ENCODE peak calls at places on chromosomes 7 and 10, in six cellular contexts. O is right atrium auricular region, V is right lobe of liver, Q is A549, E is stomach, F is psoas muscle. Z is an unnamed sample. For H3K4me1, the result is how much of the 10 kb centered on the place peaks cover.

GRCh38 chr7:17021205-17021604 is 139.4 kb upstream of the AGR3 start:
- DNase-seq in Q (no peak), E (peak), F (no peak), O (no peak), V (no peak), Z (no peak)

GRCh38 chr7:157471259-157472125 is 134.7 kb downstream of the DNAJB6 start:
- DNase-seq in E (peak), F (no peak), Q (no peak), V (no peak), O (peak), Z (no peak)

GRCh38 chr7:26485421-26486019 is 193.9 kb downstream of the SNX10 start:
- DNase-seq in V (no peak), E (no peak), Q (no peak), F (no peak), O (no peak), Z (no peak)

GRCh38 chr10:121418126-121418777 is 180.0 kb downstream of the FGFR2 start:
- DNase-seq in E (no peak), O (no peak), F (no peak), V (no peak), Q (no peak), Z (no peak)

GRCh38 chr7:54985405-54986360 is 33.1 kb upstream of the EGFR start:
- DNase-seq in V (no peak), O (no peak), F (no peak), E (no peak), Q (peak), Z (no peak)

GRCh38 chr10:29387269-29387668 is 98.4 kb downstream of the LYZL1 start:
- DNase-seq in V (no peak), E (no peak), F (no peak), O (no peak), Q (no peak), Z (no peak)

GRCh38 chr7:130948913-130949312 is 214.9 kb upstream of the KLF14 start:
- DNase-seq in Q (no peak), O (no peak), V (no peak), F (no peak), E (no peak), Z (no peak)

GRCh38 chr7:111788426-111788825 is 226.1 kb upstream of the IMMP2L start:
- DNase-seq in V (no peak), E (no peak), O (no peak), Q (no peak), F (no peak), Z (no peak)

GRCh38 chr10:74824184-74825032 is 2.0 kb upstream of the KAT6B start:
- DNase-seq in O (no peak), F (no peak), Q (no peak), E (no peak), V (no peak), Z (peak)

GRCh38 chr7:10998984-10999757 is 25.5 kb downstream of the PHF14 start:
- DNase-seq in Q (no peak), V (no peak), O (no peak), F (no peak), E (no peak), Z (no peak)

GRCh38 chr10:47326927-47327330 is 4.7 kb downstream of the GDF2 start:
- DNase-seq in E (peak), V (no peak), F (no peak), Q (no peak), O (no peak), Z (peak)

DNA sequence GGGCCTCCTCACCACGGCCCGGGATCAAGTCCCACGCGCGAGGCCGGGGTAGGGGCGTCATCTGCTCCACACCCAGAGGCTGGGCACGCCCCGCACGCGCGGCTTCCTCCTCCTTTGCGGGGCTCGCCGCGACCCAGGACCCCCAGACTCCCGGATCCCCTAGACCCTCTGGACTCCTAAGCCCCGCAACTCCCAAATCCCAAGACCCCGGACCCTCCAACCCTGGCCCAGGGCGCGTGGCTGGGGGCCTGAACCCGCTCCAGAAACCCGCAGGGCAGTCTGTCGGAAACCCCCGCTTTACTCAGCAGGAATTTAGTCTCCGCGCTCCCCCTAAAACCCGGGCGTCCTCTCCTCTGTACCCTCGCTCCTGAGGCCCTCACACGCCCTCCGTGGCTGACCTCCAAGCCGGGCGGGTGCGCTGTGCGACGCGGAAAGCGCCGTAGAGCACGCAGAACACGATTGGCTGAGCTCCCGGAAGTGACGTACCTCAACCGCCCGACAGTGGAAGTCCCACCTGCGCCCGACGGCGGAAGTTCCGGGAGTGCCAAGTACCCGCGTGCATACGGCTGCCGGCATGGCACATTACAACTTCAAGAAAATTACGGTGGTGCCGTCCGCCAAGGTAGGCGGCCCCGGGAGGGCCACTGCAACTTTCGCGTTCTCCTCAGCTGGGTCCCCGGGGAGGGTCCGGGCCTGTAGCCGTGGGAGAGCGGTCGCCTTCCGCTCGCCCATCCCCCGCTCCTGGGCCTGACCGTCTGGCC is at the start of gene GTPBP4:
- DNase-seq in F (peak), V (peak), E (peak), Q (peak), O (peak), Z (peak)
- TF ChIP-seq CTCF in F (no peak), V (peak), E (no peak), Q (peak), O (peak), Z (peak)

GRCh38 chr10:114038819-114039218 is 4.8 kb upstream of the ADRB1 start:
- DNase-seq in O (no peak), Q (no peak), F (no peak), E (no peak), V (no peak), Z (no peak)
- H3K4me1 ChIP-seq in O (under half), Q (under half), F (under half), E (under half), V (under half), Z (under half)

GRCh38 chr10:100009283-100009792 is 409 bp downstream of the DNMBP start:
- DNase-seq in V (peak), F (no peak), E (peak), Q (peak), O (no peak), Z (no peak)
- TF ChIP-seq CTCF in V (peak), F (no peak), E (no peak), Q (no peak), O (no peak), Z (peak)

GRCh38 chr10:124704428-124704805 is 39.8 kb downstream of the FAM53B start:
- DNase-seq in E (no peak), O (no peak), F (no peak), V (no peak), Q (no peak), Z (no peak)

GRCh38 chr10:124703778-124704427 is 40.3 kb downstream of the FAM53B start:
- DNase-seq in O (peak), F (peak), E (peak), Q (no peak), V (peak), Z (peak)

GRCh38 chr10:124706462-124706857 is 37.7 kb downstream of the FAM53B start:
- DNase-seq in E (no peak), F (no peak), Q (no peak), V (peak), O (no peak), Z (peak)

GRCh38 chr10:124705817-124706461 is 38.2 kb downstream of the FAM53B start:
- DNase-seq in F (peak), V (no peak), O (no peak), E (no peak), Q (peak), Z (peak)

DNA sequence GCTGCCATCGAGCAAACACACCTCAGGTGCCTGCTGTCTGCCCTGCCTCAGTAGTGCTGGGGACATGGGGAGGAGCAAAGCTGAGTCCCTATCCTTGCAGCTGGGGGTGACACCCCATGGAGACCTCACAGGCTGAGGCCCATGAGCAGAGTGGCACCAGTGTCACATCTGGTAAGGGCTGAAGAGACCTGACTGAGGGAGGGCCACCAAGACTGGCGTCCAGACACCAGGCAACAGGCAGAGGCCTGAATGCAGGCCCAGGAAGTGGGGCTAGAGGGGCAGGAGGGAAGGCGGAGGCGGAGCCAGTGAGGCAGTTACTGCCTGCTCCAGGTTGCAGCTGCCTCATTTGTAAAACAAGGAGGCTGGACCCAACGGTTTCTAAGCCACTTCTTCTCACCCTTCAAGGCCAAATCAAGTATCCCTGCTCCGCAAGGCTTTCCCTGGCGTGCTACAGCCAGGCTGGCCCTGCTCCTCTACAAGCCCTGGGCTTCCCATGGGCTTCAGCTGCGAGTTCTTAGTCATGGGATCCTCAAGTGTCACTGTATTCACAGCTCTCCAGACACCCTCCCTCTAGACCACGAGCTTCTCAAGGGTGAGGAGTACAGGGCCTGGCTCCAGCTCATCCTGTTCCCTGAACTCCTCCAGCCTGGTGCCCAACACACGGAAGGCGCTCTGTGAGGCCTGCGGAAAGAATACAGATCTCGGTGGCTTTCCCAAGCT is 39.0 kb downstream of the FAM53B start:
- DNase-seq in F (peak), E (no peak), O (no peak), Q (no peak), V (peak), Z (peak)
- H3K4me1 ChIP-seq in F (half or more), E (half or more), O (half or more), Q (under half), V (half or more), Z (half or more)

GRCh38 chr10:84236807-84237198 is 4.5 kb downstream of the LRIT1 start:
- DNase-seq in Q (no peak), V (no peak), O (no peak), E (no peak), F (no peak), Z (no peak)

GRCh38 chr10:84235096-84235495 is 6.2 kb downstream of the LRIT1 start:
- DNase-seq in O (no peak), V (no peak), E (no peak), F (no peak), Q (no peak), Z (no peak)

GRCh38 chr10:84234508-84234907 is 6.8 kb downstream of the LRIT1 start:
- DNase-seq in V (no peak), F (no peak), E (no peak), Q (no peak), O (no peak), Z (no peak)

GRCh38 chr10:84238909-84239308 is 2.4 kb downstream of the LRIT1 start:
- DNase-seq in Q (no peak), F (no peak), O (no peak), V (no peak), E (no peak), Z (no peak)

DNA sequence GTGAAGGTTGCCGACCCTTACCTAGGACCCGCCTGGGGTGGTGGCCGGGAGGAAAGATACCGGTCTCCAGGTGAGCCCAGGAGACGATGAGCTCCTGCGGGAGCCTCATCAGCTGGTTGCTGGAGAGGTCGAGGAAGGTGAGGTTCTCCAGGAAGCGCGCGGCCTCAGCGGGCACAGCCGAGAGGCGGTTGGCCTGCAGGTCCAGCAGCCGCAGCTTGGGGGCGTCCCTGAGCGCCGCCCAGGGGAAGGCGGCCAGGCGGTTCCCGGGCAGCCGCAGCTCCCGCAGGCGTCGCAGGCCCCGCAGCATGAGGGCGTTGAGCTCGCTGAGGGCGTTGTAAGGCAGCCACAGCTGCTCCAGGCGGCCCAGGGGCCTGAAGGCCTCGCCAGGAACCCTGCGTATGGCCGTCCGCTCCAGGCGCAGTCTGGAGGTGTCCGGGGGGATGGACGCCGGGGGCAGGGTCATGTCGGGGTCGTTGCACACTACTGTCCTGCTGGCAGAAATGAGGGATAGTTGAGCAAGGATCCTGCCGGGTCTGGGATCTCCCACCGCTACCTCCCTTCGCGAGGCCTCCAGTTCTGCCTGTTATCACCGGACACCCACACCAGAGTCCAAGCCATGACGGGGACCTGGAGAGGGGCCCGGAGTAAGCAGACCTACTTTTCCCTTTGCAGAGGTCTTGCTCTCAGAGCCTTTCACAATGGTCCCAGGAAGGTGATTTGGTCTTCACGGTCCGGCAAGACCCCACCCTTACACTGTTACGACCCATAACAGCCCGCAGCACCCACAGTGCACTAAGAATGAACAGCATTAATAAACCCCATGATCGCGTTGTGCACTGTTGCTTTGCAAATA is 3.9 kb downstream of the LRIT1 start:
- DNase-seq in E (no peak), O (no peak), F (no peak), V (no peak), Q (no peak), Z (no peak)
- TF ChIP-seq CTCF in E (no peak), O (peak), F (no peak), V (no peak), Q (no peak), Z (no peak)

DNA sequence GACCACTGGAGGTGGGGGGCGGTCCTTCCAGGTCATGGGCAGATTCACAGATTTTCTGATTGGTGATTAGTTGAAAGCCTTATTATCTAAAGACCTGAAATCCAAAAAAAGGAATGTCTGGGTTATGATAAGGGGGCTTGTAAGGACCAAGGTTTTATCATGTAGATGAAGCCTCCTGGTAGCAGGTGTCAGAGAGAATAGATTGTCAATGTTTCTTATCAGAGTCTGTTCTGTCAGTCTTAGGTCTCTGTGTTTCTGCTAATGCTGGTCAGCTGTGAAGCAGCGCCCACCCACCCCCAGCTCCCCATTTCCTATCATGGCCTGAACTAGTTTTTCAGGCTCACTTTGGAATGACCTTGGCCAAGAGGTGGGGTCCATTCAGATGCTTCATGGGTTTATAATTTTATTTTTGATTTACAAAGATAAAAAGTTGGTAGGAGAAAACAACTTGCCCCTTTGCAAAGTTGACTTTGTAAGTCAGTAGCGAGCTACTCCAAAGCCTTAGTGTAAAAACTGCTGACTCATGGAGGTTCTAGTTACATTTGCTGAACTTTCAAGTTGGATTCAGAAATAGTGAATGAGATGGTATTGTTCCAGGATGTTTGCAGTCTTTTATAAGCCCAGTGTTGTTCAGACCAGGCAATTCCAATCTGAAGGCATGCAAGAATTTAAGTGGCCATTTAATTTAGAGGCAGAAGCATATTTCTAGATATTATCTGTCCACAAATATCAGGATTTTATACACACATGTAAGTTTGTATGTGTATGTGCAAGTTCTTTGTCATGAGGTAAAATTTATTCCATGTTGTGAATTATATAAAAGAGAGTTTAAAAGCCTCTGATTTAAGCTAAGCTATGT is 21.4 kb downstream of the TES start:
- DNase-seq in V (no peak), F (no peak), O (no peak), E (no peak), Q (peak), Z (no peak)
- H3K4me1 ChIP-seq in V (under half), F (under half), O (under half), E (under half), Q (half or more), Z (under half)